ENCODE peak calls at places on chromosomes 2 and 18, in five cellular contexts. One of them, this sample, is unnamed.

GRCh38 chr18:23038712-23039111 is 96.6 kb upstream of the CABLES1 start:
- DNase-seq in brain microvascular endothelial cell: no peak
- DNase-seq in A549: peak; percentile 27
- DNase-seq in RWPE2: no peak
- DNase-seq in testis: no peak
- DNase-seq in this sample: peak; percentile 82

GRCh38 chr2:139099721-139100120 is 319.5 kb upstream of the NXPH2 start:
- DNase-seq in brain microvascular endothelial cell: no peak
- DNase-seq in A549: no peak
- DNase-seq in RWPE2: no peak
- DNase-seq in testis: no peak
- DNase-seq in this sample: peak; percentile 15

GRCh38 chr2:191867507-191867847 is 20.6 kb upstream of the CAVIN2 start:
- DNase-seq in brain microvascular endothelial cell: no peak
- DNase-seq in A549: no peak
- DNase-seq in RWPE2: no peak
- DNase-seq in testis: no peak
- DNase-seq in this sample: no peak

GRCh38 chr2:108640731-108641130 is 78.6 kb upstream of the RANBP2 start:
- DNase-seq in brain microvascular endothelial cell: peak; percentile 87
- DNase-seq in A549: peak; percentile 49
- DNase-seq in RWPE2: no peak
- DNase-seq in testis: no peak
- DNase-seq in this sample: peak; percentile 71

GRCh38 chr2:231671617-231672350 is 36.5 kb upstream of the PTMA start:
- DNase-seq in brain microvascular endothelial cell: no peak
- DNase-seq in A549: no peak
- DNase-seq in RWPE2: no peak
- DNase-seq in testis: no peak
- DNase-seq in this sample: no peak

GRCh38 chr2:98446850-98447249 is 2.2 kb downstream of the INPP4A start:
- DNase-seq in brain microvascular endothelial cell: no peak
- DNase-seq in A549: no peak
- DNase-seq in RWPE2: no peak
- DNase-seq in testis: no peak
- DNase-seq in this sample: no peak

GRCh38 chr2:239444626-239445625 is 44.1 kb upstream of the HDAC4 start:
- DNase-seq in brain microvascular endothelial cell: no peak
- DNase-seq in A549: peak; percentile 12
- DNase-seq in RWPE2: no peak
- DNase-seq in testis: no peak
- DNase-seq in this sample: no peak

GRCh38 chr2:11482473-11483031 is 16.6 kb upstream of the E2F6 start:
- DNase-seq in brain microvascular endothelial cell: no peak
- DNase-seq in A549: no peak
- DNase-seq in RWPE2: no peak
- DNase-seq in testis: peak; percentile 56
- DNase-seq in this sample: no peak

GRCh38 chr2:156803243-156803642 is 367.1 kb downstream of the GPD2 start:
- DNase-seq in brain microvascular endothelial cell: no peak
- DNase-seq in A549: no peak
- DNase-seq in RWPE2: no peak
- DNase-seq in testis: no peak
- DNase-seq in this sample: no peak

GRCh38 chr2:217746741-217747287 is 256.0 kb downstream of the TNS1 start:
- DNase-seq in brain microvascular endothelial cell: no peak
- DNase-seq in A549: no peak
- DNase-seq in RWPE2: no peak
- DNase-seq in testis: no peak
- DNase-seq in this sample: peak; percentile 17

GRCh38 chr18:27581261-27581904 is 396.3 kb upstream of the CHST9 start:
- DNase-seq in brain microvascular endothelial cell: no peak
- DNase-seq in A549: no peak
- DNase-seq in RWPE2: no peak
- DNase-seq in testis: no peak
- DNase-seq in this sample: no peak

GRCh38 chr2:70127920-70128444 is 40.7 kb downstream of the PCBP1 start:
- DNase-seq in brain microvascular endothelial cell: no peak
- DNase-seq in A549: no peak
- DNase-seq in RWPE2: no peak
- DNase-seq in testis: no peak
- DNase-seq in this sample: no peak

GRCh38 chr2:158969717-158970521 is 1.5 kb downstream of the TANC1 start:
- DNase-seq in brain microvascular endothelial cell: no peak
- DNase-seq in A549: peak; percentile 30
- DNase-seq in RWPE2: no peak
- DNase-seq in testis: peak; percentile 49
- DNase-seq in this sample: peak; percentile 44

GRCh38 chr2:158973111-158973510 is 4.7 kb downstream of the TANC1 start:
- DNase-seq in brain microvascular endothelial cell: no peak
- DNase-seq in A549: no peak
- DNase-seq in RWPE2: peak; percentile 77
- DNase-seq in testis: no peak
- DNase-seq in this sample: no peak

GRCh38 chr2:158968396-158969161 is at the start of gene TANC1:
- DNase-seq in brain microvascular endothelial cell: peak; percentile 89
- DNase-seq in A549: peak; percentile 90
- DNase-seq in RWPE2: peak; percentile 96
- DNase-seq in testis: peak; percentile 95
- DNase-seq in this sample: peak; percentile 96

GRCh38 chr2:158969162-158969716 is 799 bp downstream of the TANC1 start:
- DNase-seq in brain microvascular endothelial cell: no peak
- DNase-seq in A549: no peak
- DNase-seq in RWPE2: no peak
- DNase-seq in testis: no peak
- DNase-seq in this sample: no peak

GRCh38 chr2:158970522-158970855 is 2.0 kb downstream of the TANC1 start:
- DNase-seq in brain microvascular endothelial cell: no peak
- DNase-seq in A549: no peak
- DNase-seq in RWPE2: no peak
- DNase-seq in testis: no peak
- DNase-seq in this sample: no peak
- H3K4me3 ChIP-seq in brain microvascular endothelial cell: peak overlapping the region; percentile 81
- H3K4me3 ChIP-seq in A549: peak overlapping the region; percentile 88
- H3K4me3 ChIP-seq in RWPE2: peak overlapping the region; percentile 87
- H3K4me3 ChIP-seq in testis: no peak overlapping the region
- H3K4me3 ChIP-seq in this sample: peak overlapping the region; percentile 89

GRCh38 chr2:225378984-225379383 is 20.5 kb upstream of the NYAP2 start:
- DNase-seq in brain microvascular endothelial cell: no peak
- DNase-seq in A549: no peak
- DNase-seq in RWPE2: no peak
- DNase-seq in testis: no peak
- DNase-seq in this sample: no peak

DNA sequence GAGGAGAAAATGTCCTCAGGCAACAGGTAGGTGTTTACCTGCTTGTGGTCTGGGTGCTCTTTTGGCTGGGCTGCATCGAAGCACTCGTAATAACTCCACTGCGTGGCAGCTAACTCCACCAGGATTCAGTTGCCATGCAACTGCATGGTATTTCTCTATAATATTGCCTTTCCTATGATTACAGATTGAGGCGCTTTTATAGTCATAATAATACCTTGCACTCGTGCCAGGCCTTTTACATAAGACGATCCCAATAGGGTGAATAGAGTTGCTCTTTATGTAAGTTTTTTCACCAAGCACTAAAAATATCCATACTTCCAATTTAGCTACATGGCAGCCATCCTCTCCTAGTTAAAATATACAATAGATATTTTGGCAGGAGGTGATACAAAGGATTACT is 19.6 kb upstream of the NYAP2 start:
- DNase-seq in brain microvascular endothelial cell: no peak
- DNase-seq in A549: no peak
- DNase-seq in RWPE2: no peak
- DNase-seq in testis: no peak
- DNase-seq in this sample: no peak
- H3K27ac ChIP-seq in brain microvascular endothelial cell: no peak overlapping the region
- H3K27ac ChIP-seq in A549: no peak overlapping the region
- H3K27ac ChIP-seq in RWPE2: no peak overlapping the region
- H3K27ac ChIP-seq in testis: no peak overlapping the region
- H3K27ac ChIP-seq in this sample: no peak overlapping the region

DNA sequence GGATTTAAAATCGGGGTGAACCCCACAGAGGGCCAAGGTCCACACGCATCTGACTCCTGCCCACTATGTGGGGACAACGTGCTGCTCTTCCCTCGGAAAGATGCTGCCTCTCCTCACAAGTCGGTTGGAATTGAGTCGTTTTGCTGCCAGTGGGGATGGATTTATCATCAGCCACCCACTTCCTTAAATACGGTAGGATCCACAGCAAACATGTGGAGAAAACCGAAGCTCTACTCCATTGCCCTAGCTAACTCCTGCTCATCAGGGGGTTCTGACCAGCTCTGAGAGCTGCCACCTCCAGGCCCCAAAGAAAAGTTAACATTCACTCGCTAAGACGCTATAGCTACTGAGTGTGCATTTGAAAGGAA is 80.9 kb downstream of the CHRNA1 start:
- DNase-seq in brain microvascular endothelial cell: peak; percentile 27
- DNase-seq in A549: peak; percentile 58
- DNase-seq in RWPE2: no peak
- DNase-seq in testis: no peak
- DNase-seq in this sample: no peak
- H3K4me3 ChIP-seq in brain microvascular endothelial cell: peak overlapping the region; percentile 80
- H3K4me3 ChIP-seq in A549: peak overlapping the region; percentile 98
- H3K4me3 ChIP-seq in RWPE2: peak overlapping the region; percentile 64
- H3K4me3 ChIP-seq in testis: peak overlapping the region; percentile 87
- H3K4me3 ChIP-seq in this sample: peak overlapping the region; percentile 96

DNA sequence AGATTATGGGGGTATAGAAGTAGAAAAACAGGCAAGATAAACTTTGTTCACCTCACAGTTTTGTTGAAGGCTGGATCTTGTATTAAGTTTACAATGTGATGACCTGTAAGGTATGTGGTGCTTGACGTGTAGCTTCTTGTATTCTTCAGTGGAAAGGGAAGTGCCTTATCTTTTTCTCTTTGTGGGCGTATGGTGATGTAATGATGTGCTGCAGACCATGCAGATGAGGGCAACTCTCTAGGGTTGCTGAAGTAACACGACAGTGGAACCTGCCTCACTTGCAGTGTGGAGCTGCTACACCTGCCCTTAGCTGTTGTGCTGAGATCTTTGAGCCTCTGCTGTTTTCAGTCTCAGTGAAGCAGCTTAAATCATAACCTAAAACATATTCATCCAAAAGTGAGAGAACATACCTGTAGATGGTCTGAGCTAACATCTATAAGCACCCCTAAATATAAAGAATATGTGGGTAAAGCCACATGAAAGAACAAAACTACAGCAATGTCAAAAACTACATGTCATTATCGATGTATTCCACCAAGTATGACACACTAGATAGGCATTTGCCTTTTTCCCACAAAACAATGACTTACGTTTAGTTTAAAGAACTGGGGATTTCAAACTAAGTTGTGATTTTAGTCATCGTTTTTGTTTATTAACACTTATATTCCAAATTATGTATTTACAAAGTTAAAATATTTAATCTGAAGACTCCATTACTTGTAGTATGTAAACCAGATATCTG is 1144.1 kb downstream of the CNTNAP5 start:
- DNase-seq in brain microvascular endothelial cell: no peak
- DNase-seq in A549: no peak
- DNase-seq in RWPE2: no peak
- DNase-seq in testis: no peak
- DNase-seq in this sample: no peak
- H3K27ac ChIP-seq in brain microvascular endothelial cell: no peak overlapping the region
- H3K27ac ChIP-seq in A549: no peak overlapping the region
- H3K27ac ChIP-seq in RWPE2: peak overlapping the region; percentile 93
- H3K27ac ChIP-seq in testis: no peak overlapping the region
- H3K27ac ChIP-seq in this sample: no peak overlapping the region

DNA sequence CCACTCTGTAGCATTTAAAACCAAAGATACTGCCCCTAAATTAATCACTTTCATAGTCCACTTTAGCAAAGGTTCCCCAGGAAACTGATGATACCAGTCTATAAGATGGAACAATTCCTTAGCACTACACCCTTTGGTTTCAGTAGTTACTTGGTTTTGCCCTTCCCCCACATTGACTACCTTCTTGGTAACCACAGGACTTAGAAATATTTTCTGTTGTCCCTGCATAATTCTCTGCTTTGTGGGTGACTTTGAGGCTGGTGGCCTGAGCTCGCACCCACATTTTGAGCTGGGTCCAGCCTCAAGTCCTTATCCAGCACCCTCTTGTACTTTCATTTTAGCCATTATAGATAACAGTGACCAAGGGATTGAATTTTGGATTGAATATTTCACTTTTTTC is 23.1 kb downstream of the ELP2 start:
- DNase-seq in brain microvascular endothelial cell: no peak
- DNase-seq in A549: no peak
- DNase-seq in RWPE2: no peak
- DNase-seq in testis: no peak
- DNase-seq in this sample: no peak
- H3K4me3 ChIP-seq in brain microvascular endothelial cell: no peak overlapping the region
- H3K4me3 ChIP-seq in A549: no peak overlapping the region
- H3K4me3 ChIP-seq in RWPE2: no peak overlapping the region
- H3K4me3 ChIP-seq in testis: no peak overlapping the region
- H3K4me3 ChIP-seq in this sample: no peak overlapping the region

GRCh38 chr2:171530378-171530777 is 8.1 kb downstream of the CYBRD1 start:
- DNase-seq in brain microvascular endothelial cell: no peak
- DNase-seq in A549: no peak
- DNase-seq in RWPE2: no peak
- DNase-seq in testis: no peak
- DNase-seq in this sample: no peak
- H3K27ac ChIP-seq in brain microvascular endothelial cell: peak overlapping the region; percentile 72
- H3K27ac ChIP-seq in A549: no peak overlapping the region
- H3K27ac ChIP-seq in RWPE2: no peak overlapping the region
- H3K27ac ChIP-seq in testis: no peak overlapping the region
- H3K27ac ChIP-seq in this sample: no peak overlapping the region

This sample was measured in SJSA1.